ENCODE peak calls at places on chromosome 19, in seven cellular contexts. R is cardiac muscle cell, G is fibroblast of mammary gland, L is amniotic stem cell, V is NCI-H748 treated with DMSO at 0.1 percent for 48 hours, Z is A673, O is Calu3. T is an unnamed sample.

GRCh38 chr19:13132471-13133166 is 14.6 kb downstream of the NACC1 start:
- DNase-seq in R (no peak), G (peak), L (no peak), V (no peak), Z (no peak), O (no peak), T (no peak)

GRCh38 chr19:50512999-50513745 is 541 bp downstream of the ASPDH start:
- DNase-seq in R (no peak), G (no peak), L (no peak), V (no peak), Z (no peak), O (no peak), T (no peak)

GRCh38 chr19:10740798-10741197 is 22.9 kb downstream of the DNM2 start:
- DNase-seq in R (no peak), G (no peak), L (no peak), V (no peak), Z (no peak), O (no peak), T (no peak)

GRCh38 chr19:3338541-3339181 is 27.7 kb upstream of the NFIC start:
- DNase-seq in R (no peak), G (no peak), L (no peak), V (no peak), Z (no peak), O (peak), T (no peak)

GRCh38 chr19:6743071-6743470 is 3.6 kb downstream of the TRIP10 start:
- DNase-seq in R (no peak), G (no peak), L (no peak), V (no peak), Z (no peak), O (no peak), T (no peak)

GRCh38 chr19:12880551-12881171 is 588 bp downstream of the DNASE2 start:
- DNase-seq in R (peak), G (no peak), L (no peak), V (no peak), Z (peak), O (no peak), T (no peak)

GRCh38 chr19:45712699-45713067 is 18.0 kb downstream of the FBXO46 start:
- DNase-seq in R (no peak), G (no peak), L (no peak), V (no peak), Z (no peak), O (no peak), T (no peak)

GRCh38 chr19:49932041-49932451 is 2.7 kb upstream of the NUP62 start:
- DNase-seq in R (no peak), G (no peak), L (no peak), V (no peak), Z (no peak), O (no peak), T (no peak)

GRCh38 chr19:3035542-3036118 is 6.5 kb upstream of the TLE2 start:
- DNase-seq in R (peak), G (peak), L (peak), V (peak), Z (peak), O (peak), T (peak)

GRCh38 chr19:54254195-54254906 is 2.7 kb downstream of the LILRB5 start:
- DNase-seq in R (no peak), G (no peak), L (no peak), V (no peak), Z (no peak), O (no peak), T (no peak)

GRCh38 chr19:58351996-58352755 is 1.1 kb downstream of the A1BG start:
- DNase-seq in R (no peak), G (no peak), L (no peak), V (no peak), Z (no peak), O (no peak), T (no peak)

GRCh38 chr19:48962029-48962848 is 2.9 kb upstream of the FTL start:
- DNase-seq in R (no peak), G (peak), L (no peak), V (no peak), Z (no peak), O (peak), T (peak)

GRCh38 chr19:12052057-12052570 is 647 bp downstream of the ZNF878 start:
- DNase-seq in R (no peak), G (peak), L (no peak), V (no peak), Z (no peak), O (no peak), T (no peak)

GRCh38 chr19:11973020-11973810 is 8.4 kb downstream of the ZNF763 start:
- DNase-seq in R (no peak), G (no peak), L (no peak), V (no peak), Z (no peak), O (no peak), T (no peak)

GRCh38 chr19:51704601-51705000 is 11.5 kb downstream of the SPACA6 start:
- DNase-seq in R (no peak), G (no peak), L (no peak), V (no peak), Z (no peak), O (no peak), T (no peak)

GRCh38 chr19:11288349-11288748 is 7.6 kb upstream of the TSPAN16 start:
- DNase-seq in R (no peak), G (peak), L (no peak), V (no peak), Z (no peak), O (no peak), T (no peak)

GRCh38 chr19:35262101-35262761 is 6.5 kb upstream of the USF2 start:
- DNase-seq in R (no peak), G (no peak), L (no peak), V (no peak), Z (no peak), O (no peak), T (no peak)

GRCh38 chr19:58557253-58558065 is 952 bp downstream of the UBE2M start:
- DNase-seq in R (no peak), G (no peak), L (no peak), V (no peak), Z (no peak), O (no peak), T (no peak)

GRCh38 chr19:6097911-6098310 is 12.4 kb downstream of the RFX2 start:
- DNase-seq in R (no peak), G (no peak), L (no peak), V (no peak), Z (no peak), O (no peak), T (no peak)

T was measured in HepG2.